ENCODE peak calls at places on chromosomes 2 and 18, in four cellular contexts. One of them, this sample, is unnamed.

GRCh38 chr2:75569546-75569945 is 8.8 kb upstream of the EVA1A start:
- DNase-seq in HS-5: no peak
- DNase-seq in NCI-H2029 treated with DMSO at 0.1 percent for 48 hours: no peak
- DNase-seq in endodermal cell: no peak
- DNase-seq in this sample: no peak

GRCh38 chr2:15241208-15241607 is 319.9 kb downstream of the NBAS start:
- DNase-seq in NCI-H2029 treated with DMSO at 0.1 percent for 48 hours: no peak
- DNase-seq in HS-5: no peak
- DNase-seq in endodermal cell: no peak
- DNase-seq in this sample: no peak

GRCh38 chr2:228658998-228659397 is 477.5 kb upstream of the SPHKAP start:
- DNase-seq in HS-5: peak
- DNase-seq in endodermal cell: no peak
- DNase-seq in NCI-H2029 treated with DMSO at 0.1 percent for 48 hours: no peak
- DNase-seq in this sample: no peak

GRCh38 chr2:237025090-237025865 is 60.4 kb upstream of the COPS8 start:
- DNase-seq in NCI-H2029 treated with DMSO at 0.1 percent for 48 hours: no peak
- DNase-seq in HS-5: peak
- DNase-seq in endodermal cell: no peak
- DNase-seq in this sample: no peak

GRCh38 chr2:170929686-170930050 is 615 bp downstream of the GORASP2 start:
- DNase-seq in NCI-H2029 treated with DMSO at 0.1 percent for 48 hours: peak
- DNase-seq in endodermal cell: peak
- DNase-seq in HS-5: no peak
- DNase-seq in this sample: no peak

GRCh38 chr2:1395009-1395408 is 18.3 kb upstream of the TPO start:
- DNase-seq in HS-5: no peak
- DNase-seq in NCI-H2029 treated with DMSO at 0.1 percent for 48 hours: no peak
- DNase-seq in endodermal cell: no peak
- DNase-seq in this sample: no peak

GRCh38 chr2:182522428-182522896 is 95.6 kb upstream of the PDE1A start:
- DNase-seq in endodermal cell: no peak
- DNase-seq in HS-5: no peak
- DNase-seq in NCI-H2029 treated with DMSO at 0.1 percent for 48 hours: no peak
- DNase-seq in this sample: peak

GRCh38 chr18:74508366-74508765 is 12.2 kb downstream of the CNDP2 start:
- DNase-seq in NCI-H2029 treated with DMSO at 0.1 percent for 48 hours: no peak
- DNase-seq in HS-5: no peak
- DNase-seq in endodermal cell: peak
- DNase-seq in this sample: no peak

GRCh38 chr2:180698668-180699067 is 281.7 kb upstream of the UBE2E3 start:
- DNase-seq in NCI-H2029 treated with DMSO at 0.1 percent for 48 hours: no peak
- DNase-seq in endodermal cell: no peak
- DNase-seq in HS-5: no peak
- DNase-seq in this sample: no peak

GRCh38 chr2:152598975-152599724 is 118.1 kb downstream of the PRPF40A start:
- DNase-seq in NCI-H2029 treated with DMSO at 0.1 percent for 48 hours: no peak
- DNase-seq in endodermal cell: no peak
- DNase-seq in HS-5: peak
- DNase-seq in this sample: no peak

GRCh38 chr2:71711470-71711857 is 258.1 kb downstream of the DYSF start:
- DNase-seq in NCI-H2029 treated with DMSO at 0.1 percent for 48 hours: no peak
- DNase-seq in endodermal cell: no peak
- DNase-seq in HS-5: peak
- DNase-seq in this sample: no peak

GRCh38 chr2:179265082-179265575 is 497 bp upstream of the SESTD1 start:
- DNase-seq in endodermal cell: no peak
- DNase-seq in HS-5: peak
- DNase-seq in NCI-H2029 treated with DMSO at 0.1 percent for 48 hours: no peak
- DNase-seq in this sample: no peak

GRCh38 chr2:194938066-194938465 is 719.0 kb upstream of the SLC39A10 start:
- DNase-seq in endodermal cell: no peak
- DNase-seq in NCI-H2029 treated with DMSO at 0.1 percent for 48 hours: no peak
- DNase-seq in HS-5: no peak
- DNase-seq in this sample: no peak

GRCh38 chr2:221400411-221400810 is 171.7 kb downstream of the EPHA4 start:
- DNase-seq in HS-5: no peak
- DNase-seq in endodermal cell: no peak
- DNase-seq in NCI-H2029 treated with DMSO at 0.1 percent for 48 hours: no peak
- DNase-seq in this sample: no peak

GRCh38 chr2:219569041-219569440 is 2.3 kb downstream of the OBSL1 start:
- DNase-seq in HS-5: no peak
- DNase-seq in NCI-H2029 treated with DMSO at 0.1 percent for 48 hours: no peak
- DNase-seq in endodermal cell: peak
- DNase-seq in this sample: no peak

GRCh38 chr18:47100214-47100831 is 50.0 kb downstream of the HDHD2 start:
- DNase-seq in HS-5: peak
- DNase-seq in NCI-H2029 treated with DMSO at 0.1 percent for 48 hours: peak
- DNase-seq in endodermal cell: peak
- DNase-seq in this sample: peak

GRCh38 chr2:148135705-148136104 is 114.8 kb downstream of the MBD5 start:
- DNase-seq in NCI-H2029 treated with DMSO at 0.1 percent for 48 hours: no peak
- DNase-seq in endodermal cell: no peak
- DNase-seq in HS-5: no peak
- DNase-seq in this sample: no peak

GRCh38 chr2:433216-433615 is 145.3 kb upstream of the ALKAL2 start:
- DNase-seq in HS-5: no peak
- DNase-seq in NCI-H2029 treated with DMSO at 0.1 percent for 48 hours: no peak
- DNase-seq in endodermal cell: peak
- DNase-seq in this sample: no peak

GRCh38 chr2:120737802-120738516 is 2.3 kb downstream of the GLI2 start:
- DNase-seq in HS-5: no peak
- DNase-seq in endodermal cell: peak
- DNase-seq in NCI-H2029 treated with DMSO at 0.1 percent for 48 hours: peak
- DNase-seq in this sample: no peak

GRCh38 chr2:189056200-189057106 is 82.3 kb downstream of the COL3A1 start:
- DNase-seq in NCI-H2029 treated with DMSO at 0.1 percent for 48 hours: no peak
- DNase-seq in HS-5: no peak
- DNase-seq in endodermal cell: no peak
- DNase-seq in this sample: no peak

GRCh38 chr2:71933467-71934319 is 214.0 kb downstream of the CYP26B1 start:
- DNase-seq in HS-5: no peak
- DNase-seq in NCI-H2029 treated with DMSO at 0.1 percent for 48 hours: no peak
- DNase-seq in endodermal cell: peak
- DNase-seq in this sample: no peak

GRCh38 chr18:79555885-79556284 is 123.7 kb upstream of the CTDP1 start:
- DNase-seq in HS-5: no peak
- DNase-seq in endodermal cell: peak
- DNase-seq in NCI-H2029 treated with DMSO at 0.1 percent for 48 hours: no peak
- DNase-seq in this sample: no peak

GRCh38 chr2:140504596-140504995 is 1626.2 kb downstream of the LRP1B start:
- DNase-seq in HS-5: no peak
- DNase-seq in endodermal cell: no peak
- DNase-seq in NCI-H2029 treated with DMSO at 0.1 percent for 48 hours: no peak
- DNase-seq in this sample: no peak

GRCh38 chr2:55268288-55268906 is 634 bp downstream of the MTIF2 start:
- DNase-seq in endodermal cell: no peak
- DNase-seq in HS-5: no peak
- DNase-seq in NCI-H2029 treated with DMSO at 0.1 percent for 48 hours: no peak
- DNase-seq in this sample: no peak

GRCh38 chr2:217680376-217680775 is 322.4 kb downstream of the TNS1 start:
- DNase-seq in endodermal cell: peak
- DNase-seq in NCI-H2029 treated with DMSO at 0.1 percent for 48 hours: no peak
- DNase-seq in HS-5: no peak
- DNase-seq in this sample: no peak

GRCh38 chr2:7203056-7203467 is 285.9 kb downstream of the RNF144A start:
- DNase-seq in NCI-H2029 treated with DMSO at 0.1 percent for 48 hours: peak
- DNase-seq in HS-5: no peak
- DNase-seq in endodermal cell: peak
- DNase-seq in this sample: peak

GRCh38 chr2:70676301-70677035 is 91.5 kb downstream of the ADD2 start:
- DNase-seq in HS-5: no peak
- DNase-seq in NCI-H2029 treated with DMSO at 0.1 percent for 48 hours: no peak
- DNase-seq in endodermal cell: peak
- DNase-seq in this sample: no peak

GRCh38 chr2:18378020-18378653 is 182.3 kb downstream of the RDH14 start:
- DNase-seq in NCI-H2029 treated with DMSO at 0.1 percent for 48 hours: peak
- DNase-seq in endodermal cell: peak
- DNase-seq in HS-5: no peak
- DNase-seq in this sample: peak

GRCh38 chr2:157839822-157840221 is 36.3 kb downstream of the ACVR1 start:
- DNase-seq in endodermal cell: no peak
- DNase-seq in HS-5: no peak
- DNase-seq in NCI-H2029 treated with DMSO at 0.1 percent for 48 hours: no peak
- DNase-seq in this sample: no peak

GRCh38 chr18:31103423-31103822 is 1.2 kb upstream of the DSC2 start:
- DNase-seq in endodermal cell: no peak
- DNase-seq in HS-5: no peak
- DNase-seq in NCI-H2029 treated with DMSO at 0.1 percent for 48 hours: no peak
- DNase-seq in this sample: no peak

GRCh38 chr2:154527962-154528361 is 170.5 kb upstream of the KCNJ3 start:
- DNase-seq in HS-5: no peak
- DNase-seq in endodermal cell: no peak
- DNase-seq in NCI-H2029 treated with DMSO at 0.1 percent for 48 hours: no peak
- DNase-seq in this sample: no peak

GRCh38 chr2:2831656-2832055 is 500.6 kb upstream of the MYT1L start:
- DNase-seq in endodermal cell: peak
- DNase-seq in NCI-H2029 treated with DMSO at 0.1 percent for 48 hours: no peak
- DNase-seq in HS-5: no peak
- DNase-seq in this sample: no peak

GRCh38 chr18:77132369-77133050 is at the start of gene MBP:
- DNase-seq in NCI-H2029 treated with DMSO at 0.1 percent for 48 hours: no peak
- DNase-seq in HS-5: no peak
- DNase-seq in endodermal cell: peak
- DNase-seq in this sample: no peak

GRCh38 chr2:115161531-115162453 is 719.4 kb downstream of the DPP10 start:
- DNase-seq in NCI-H2029 treated with DMSO at 0.1 percent for 48 hours: no peak
- DNase-seq in endodermal cell: peak
- DNase-seq in HS-5: no peak
- DNase-seq in this sample: peak

GRCh38 chr2:1577846-1578245 is 164.6 kb downstream of the TPO start:
- DNase-seq in NCI-H2029 treated with DMSO at 0.1 percent for 48 hours: no peak
- DNase-seq in HS-5: no peak
- DNase-seq in endodermal cell: peak
- DNase-seq in this sample: no peak

GRCh38 chr2:117712686-117713085 is 101.8 kb upstream of the DDX18 start:
- DNase-seq in HS-5: no peak
- DNase-seq in endodermal cell: no peak
- DNase-seq in NCI-H2029 treated with DMSO at 0.1 percent for 48 hours: no peak
- DNase-seq in this sample: no peak

GRCh38 chr2:241123816-241124536 is 21.9 kb upstream of the MTERF4 start:
- DNase-seq in NCI-H2029 treated with DMSO at 0.1 percent for 48 hours: no peak
- DNase-seq in endodermal cell: no peak
- DNase-seq in HS-5: no peak
- DNase-seq in this sample: no peak

GRCh38 chr2:10400568-10400977 is 47.6 kb downstream of the ODC1 start:
- DNase-seq in endodermal cell: no peak
- DNase-seq in HS-5: no peak
- DNase-seq in NCI-H2029 treated with DMSO at 0.1 percent for 48 hours: no peak
- DNase-seq in this sample: no peak

GRCh38 chr2:1707771-1708351 is 36.5 kb downstream of the PXDN start:
- DNase-seq in HS-5: no peak
- DNase-seq in NCI-H2029 treated with DMSO at 0.1 percent for 48 hours: peak
- DNase-seq in endodermal cell: peak
- DNase-seq in this sample: no peak

This sample was measured in NCI-H1694 treated with DMSO at 0.1 percent for 48 hours.